ENCODE peak calls at places on chromosome 20, in eight cellular contexts. H is left colon; K is KBM-7; V is hippocampal formation; C is left ventricle myocardium inferior; F is EL; O is effector CD4-positive, alpha-beta T cell; G is activated CD8-positive, alpha-beta memory T cell treated with anti-CD3 and anti-CD28 coated beads, Interleukin-2, amount 50 U/mL, for 4 hours. A is an unnamed sample.

GRCh38 chr20:17710379-17711305 is 10.9 kb downstream of the BANF2 start:
- DNase-seq in O (no peak), F (no peak), V (no peak), K (no peak), H (peak; percentile 27), G (no peak), C (peak; percentile 26), A (peak; percentile 40)

GRCh38 chr20:58065508-58066361 is 162.7 kb downstream of the ANKRD60 start:
- DNase-seq in K (no peak), O (no peak), V (no peak), C (no peak), F (no peak), H (no peak), G (no peak), A (no peak)

GRCh38 chr20:62063981-62064787 is 1.5 kb downstream of the TAF4 start:
- DNase-seq in V (no peak), F (peak; percentile 21), C (peak; percentile 58), O (no peak), H (peak; percentile 65), G (no peak), K (no peak), A (peak; percentile 22)

GRCh38 chr20:1656844-1657243 is 735 bp downstream of the SIRPG start:
- DNase-seq in O (no peak), K (no peak), H (no peak), C (no peak), G (no peak), F (no peak), V (no peak), A (no peak)

GRCh38 chr20:50930139-50931047 is 844 bp downstream of the ADNP start:
- DNase-seq in F (no peak), V (no peak), O (peak; percentile 3), C (no peak), H (peak; percentile 38), G (peak; percentile 41), K (no peak), A (no peak)

GRCh38 chr20:62938105-62938888 is at the start of gene GID8:
- DNase-seq in O (peak; percentile 28), F (peak; percentile 48), G (peak; percentile 52), H (peak; percentile 68), K (peak; percentile 48), V (peak; percentile 28), C (peak; percentile 56), A (peak; percentile 62)

GRCh38 chr20:20491110-20491783 is 123.3 kb downstream of the INSM1 start:
- DNase-seq in K (no peak), H (no peak), G (no peak), V (peak; percentile 18), O (no peak), C (no peak), F (peak; percentile 27), A (peak; percentile 58)

GRCh38 chr20:50193169-50193850 is 2.7 kb downstream of the CEBPB start:
- DNase-seq in C (no peak), K (no peak), O (no peak), G (no peak), F (peak; percentile 79), H (no peak), V (no peak), A (peak; percentile 87)

GRCh38 chr20:32017711-32018251 is 7.5 kb downstream of the CCM2L start:
- DNase-seq in O (peak; percentile 31), H (peak; percentile 77), F (no peak), G (peak; percentile 41), C (no peak), K (no peak), V (no peak), A (no peak)

GRCh38 chr20:4022386-4023350 is 7.3 kb upstream of the RNF24 start:
- DNase-seq in H (no peak), O (no peak), K (no peak), V (peak; percentile 12), C (no peak), F (no peak), G (no peak), A (peak; percentile 22)

GRCh38 chr20:36836591-36837329 is 39.2 kb upstream of the TLDC2 start:
- DNase-seq in G (peak; percentile 27), O (no peak), K (peak; percentile 86), C (no peak), H (peak; percentile 86), V (no peak), F (peak; percentile 63), A (peak; percentile 67)

GRCh38 chr20:10551732-10552724 is 116.9 kb downstream of the SLX4IP start:
- DNase-seq in G (no peak), V (no peak), F (no peak), K (peak; percentile 76), C (no peak), O (no peak), H (no peak), A (no peak)

GRCh38 chr20:37357481-37358365 is 11.8 kb downstream of the SRC start:
- DNase-seq in G (no peak), V (no peak), H (no peak), O (no peak), C (no peak), F (no peak), K (peak; percentile 84), A (no peak)

GRCh38 chr20:24109008-24109407 is 120.4 kb upstream of the GGTLC1 start:
- DNase-seq in G (peak; percentile 30), H (no peak), K (no peak), O (no peak), F (no peak), V (no peak), C (no peak), A (no peak)

GRCh38 chr20:48406462-48407235 is 421.1 kb downstream of the PREX1 start:
- DNase-seq in V (peak; percentile 8), C (no peak), H (no peak), G (no peak), K (no peak), O (no peak), F (no peak), A (no peak)

GRCh38 chr20:63850689-63851547 is 10.4 kb upstream of the ABHD16B start:
- DNase-seq in K (peak; percentile 66), G (no peak), O (no peak), C (no peak), H (no peak), F (no peak), V (no peak), A (no peak)

GRCh38 chr20:4944518-4944917 is 56.8 kb downstream of the SLC23A2 start:
- DNase-seq in G (no peak), O (no peak), F (no peak), V (no peak), K (no peak), C (no peak), H (no peak), A (peak; percentile 32)

GRCh38 chr20:36808317-36809257 is 35.0 kb upstream of the DSN1 start:
- DNase-seq in K (peak; percentile 69), O (peak; percentile 61), F (peak; percentile 99), G (peak; percentile 71), C (peak; percentile 58), V (no peak), H (peak; percentile 85), A (peak; percentile 81)

GRCh38 chr20:24102749-24103148 is 114.2 kb upstream of the GGTLC1 start:
- DNase-seq in O (no peak), C (no peak), H (no peak), V (no peak), G (no peak), F (no peak), K (no peak), A (peak; percentile 40)

GRCh38 chr20:34262488-34263288 is 21.5 kb downstream of the ASIP start:
- DNase-seq in C (peak; percentile 48), G (no peak), K (no peak), H (no peak), O (no peak), F (peak; percentile 54), V (no peak), A (peak; percentile 58)

GRCh38 chr20:32674362-32674789 is 635 bp upstream of the C20orf203 start:
- DNase-seq in H (peak; percentile 66), G (peak; percentile 72), K (peak; percentile 94), V (no peak), O (peak; percentile 61), C (no peak), F (peak; percentile 59), A (peak; percentile 60)

GRCh38 chr20:63495771-63496403 is 3.0 kb downstream of the EEF1A2 start:
- DNase-seq in G (peak; percentile 82), C (peak; percentile 65), V (no peak), H (peak; percentile 75), O (peak; percentile 78), F (peak; percentile 51), K (peak; percentile 51), A (peak; percentile 59)

GRCh38 chr20:3658708-3659491 is 4.3 kb downstream of the GFRA4 start:
- DNase-seq in C (no peak), K (no peak), F (no peak), V (no peak), G (no peak), O (no peak), H (no peak), A (no peak)

GRCh38 chr20:18590163-18590562 is 2.3 kb downstream of the DTD1 start:
- DNase-seq in G (no peak), H (no peak), V (no peak), K (no peak), F (no peak), O (no peak), C (no peak), A (no peak)

GRCh38 chr20:59028812-59029211 is 3.3 kb downstream of the ATP5F1E start:
- DNase-seq in F (no peak), C (no peak), V (no peak), O (no peak), K (no peak), H (no peak), G (no peak), A (no peak)

GRCh38 chr20:10651227-10651990 is 22.4 kb downstream of the JAG1 start:
- DNase-seq in G (no peak), O (no peak), F (peak; percentile 54), C (no peak), H (no peak), K (peak; percentile 39), V (no peak), A (peak; percentile 75)

GRCh38 chr20:137668-138131 is 4.7 kb upstream of the DEFB126 start:
- DNase-seq in G (no peak), K (peak; percentile 35), F (peak; percentile 6), O (no peak), H (no peak), C (no peak), V (no peak), A (no peak)

GRCh38 chr20:33871362-33871761 is 60.2 kb downstream of the CHMP4B start:
- DNase-seq in G (no peak), F (no peak), O (no peak), H (peak; percentile 32), C (no peak), K (no peak), V (no peak), A (peak; percentile 47)

GRCh38 chr20:1870792-1871550 is 24.2 kb upstream of the SIRPA start:
- DNase-seq in C (no peak), K (peak; percentile 73), O (no peak), H (no peak), F (no peak), G (no peak), V (no peak), A (no peak)

GRCh38 chr20:15900443-15900842 is 672.8 kb downstream of the KIF16B start:
- DNase-seq in K (no peak), G (no peak), C (no peak), O (no peak), F (no peak), H (no peak), V (no peak), A (no peak)

GRCh38 chr20:52207020-52207810 is 15.6 kb upstream of the ZFP64 start:
- DNase-seq in C (no peak), G (no peak), O (no peak), F (no peak), K (no peak), H (no peak), V (no peak), A (no peak)

GRCh38 chr20:38021373-38021772 is 11.9 kb downstream of the TTI1 start:
- DNase-seq in G (no peak), C (no peak), O (no peak), F (no peak), H (no peak), K (no peak), V (no peak), A (no peak)

GRCh38 chr20:11267131-11267761 is 593.4 kb upstream of the JAG1 start:
- DNase-seq in G (no peak), F (peak; percentile 97), C (peak; percentile 40), V (peak; percentile 33), O (no peak), K (peak; percentile 2), H (peak; percentile 5), A (peak; percentile 98)

GRCh38 chr20:56430471-56430870 is 18.4 kb downstream of the CASS4 start:
- DNase-seq in O (no peak), C (no peak), G (no peak), V (no peak), F (no peak), H (no peak), K (no peak), A (no peak)